ENCODE peak calls at places on chromosomes 7 and 10, in nine cellular contexts. C is HCT116; U is WTC11; O is DMS153; A is activated T-cell treated with anti-CD3 and anti-CD28 coated beads, Interleukin-2, amount 50 U/mL, for 1 hour; L is brain microvascular endothelial cell; W is hypothalamus; H is fibroblast of lung; T is GM04504. Q is an unnamed sample.

GRCh38 chr10:78852856-78853255 is 215.9 kb upstream of the ZMIZ1 start:
- DNase-seq in H (no peak), U (peak), C (peak), O (no peak), A (no peak), T (no peak), L (no peak), W (no peak), Q (peak)

GRCh38 chr7:36245900-36246299 is 92.8 kb downstream of the EEPD1 start:
- DNase-seq in C (no peak), T (no peak), O (no peak), H (no peak), U (no peak), L (no peak), A (no peak), W (no peak), Q (no peak)

GRCh38 chr7:152949198-152949597 is 189.6 kb downstream of the ACTR3B start:
- DNase-seq in T (no peak), W (no peak), U (no peak), A (no peak), O (peak), C (no peak), H (no peak), L (no peak), Q (no peak)

GRCh38 chr7:51000956-51001355 is 218.3 kb upstream of the GRB10 start:
- DNase-seq in A (no peak), H (no peak), C (no peak), L (no peak), T (no peak), U (no peak), O (no peak), W (no peak), Q (no peak)

GRCh38 chr7:29485376-29486190 is 78.1 kb upstream of the PRR15 start:
- DNase-seq in O (peak), C (no peak), A (no peak), H (no peak), T (no peak), U (no peak), L (no peak), W (peak), Q (no peak)

GRCh38 chr7:84546403-84546802 is 351.8 kb upstream of the SEMA3A start:
- DNase-seq in C (no peak), A (no peak), L (no peak), T (no peak), U (peak), H (no peak), W (no peak), O (no peak), Q (no peak)

GRCh38 chr10:127234306-127234800 is 38.0 kb upstream of the INSYN2A start:
- DNase-seq in O (no peak), T (no peak), A (no peak), W (no peak), U (no peak), H (peak), C (no peak), L (no peak), Q (no peak)

GRCh38 chr7:49443515-49443914 is 329.9 kb upstream of the VWC2 start:
- DNase-seq in W (no peak), A (no peak), U (no peak), T (no peak), L (no peak), H (no peak), O (no peak), C (no peak), Q (no peak)

GRCh38 chr10:28587970-28588290 is 55.0 kb downstream of the WAC start:
- DNase-seq in T (peak), L (no peak), U (no peak), O (no peak), W (no peak), A (no peak), H (peak), C (no peak), Q (no peak)

GRCh38 chr10:62112963-62113362 is 155.7 kb downstream of the RTKN2 start:
- DNase-seq in U (no peak), A (no peak), T (no peak), H (no peak), O (no peak), C (no peak), W (no peak), L (no peak), Q (no peak)

GRCh38 chr7:32496052-32496813 is 944 bp downstream of the AVL9 start:
- DNase-seq in O (no peak), C (no peak), A (no peak), U (no peak), W (no peak), L (no peak), T (no peak), H (no peak), Q (peak)

GRCh38 chr10:103888113-103888841 is 29.7 kb downstream of the STN1 start:
- DNase-seq in T (no peak), O (peak), A (no peak), U (no peak), W (no peak), L (peak), H (peak), C (peak), Q (peak)

GRCh38 chr10:52621635-52622079 is 150.9 kb downstream of the MBL2 start:
- DNase-seq in L (no peak), T (peak), A (no peak), C (no peak), O (no peak), H (no peak), W (no peak), U (no peak), Q (no peak)

GRCh38 chr10:14812271-14812670 is 25.6 kb downstream of the CDNF start:
- DNase-seq in T (no peak), H (no peak), C (no peak), O (no peak), A (no peak), U (no peak), W (no peak), L (no peak), Q (no peak)

GRCh38 chr7:122273117-122273516 is 31.4 kb downstream of the FEZF1 start:
- DNase-seq in W (no peak), H (no peak), T (no peak), A (no peak), O (no peak), U (no peak), C (no peak), L (no peak), Q (no peak)

GRCh38 chr7:130845581-130846085 is 111.6 kb upstream of the KLF14 start:
- DNase-seq in W (no peak), L (peak), U (no peak), C (peak), H (peak), A (no peak), O (no peak), T (peak), Q (peak)

GRCh38 chr7:16295558-16295957 is 125.8 kb downstream of the CRPPA start:
- DNase-seq in O (no peak), L (no peak), H (peak), U (no peak), C (no peak), A (no peak), W (no peak), T (no peak), Q (no peak)

GRCh38 chr7:21383217-21383832 is 44.6 kb upstream of the SP4 start:
- DNase-seq in W (no peak), L (no peak), A (no peak), O (no peak), U (no peak), C (no peak), H (peak), T (no peak), Q (no peak)

GRCh38 chr10:5094265-5095205 is at the start of gene AKR1C3:
- DNase-seq in T (peak), A (no peak), H (peak), C (peak), O (peak), W (peak), U (no peak), L (peak), Q (peak)

GRCh38 chr10:70331486-70332268 is 47.9 kb upstream of the NPFFR1 start:
- DNase-seq in C (peak), O (peak), L (peak), H (peak), U (peak), A (no peak), T (peak), W (peak), Q (peak)

GRCh38 chr10:75375828-75376227 is 25.7 kb downstream of the ZNF503 start:
- DNase-seq in U (no peak), A (no peak), T (no peak), L (no peak), W (no peak), O (no peak), H (no peak), C (no peak), Q (no peak)